ENCODE peak calls at places on chromosomes 11 and 22, in five cellular contexts. U is endodermal cell; J is GM13976; O is CD4-positive, alpha-beta T cell; I is left lung. V is an unnamed sample.

GRCh38 chr11:73268671-73269271 is 3.4 kb upstream of the P2RY6 start:
- DNase-seq in U (peak), J (no peak), O (no peak), I (no peak), V (peak)

GRCh38 chr11:45097721-45098493 is 48.5 kb upstream of the PRDM11 start:
- DNase-seq in U (peak), J (no peak), O (no peak), I (no peak), V (peak)

GRCh38 chr22:46070215-46070721 is 80.1 kb upstream of the PPARA start:
- DNase-seq in U (peak), J (no peak), O (no peak), I (peak), V (no peak)

GRCh38 chr11:95453616-95454118 is 222.7 kb upstream of the SESN3 start:
- DNase-seq in U (no peak), J (no peak), O (no peak), I (peak), V (no peak)

GRCh38 chr11:85752890-85753581 is 57.9 kb downstream of the SYTL2 start:
- DNase-seq in U (no peak), J (no peak), O (peak), I (no peak), V (no peak)

GRCh38 chr22:20554824-20555223 is 47.4 kb downstream of the MED15 start:
- DNase-seq in U (no peak), J (no peak), O (no peak), I (no peak), V (no peak)

GRCh38 chr11:61949169-61950034 is 749 bp upstream of the BEST1 start:
- DNase-seq in U (peak), J (peak), O (no peak), I (no peak), V (peak)

GRCh38 chr11:61509058-61510029 is 795 bp downstream of the LRRC10B start:
- DNase-seq in U (peak), J (peak), O (peak), I (peak), V (no peak)

GRCh38 chr11:67644042-67644441 is 4.5 kb upstream of the TBX10 start:
- DNase-seq in U (peak), J (no peak), O (no peak), I (no peak), V (no peak)

GRCh38 chr11:44589301-44589700 is 23.8 kb downstream of the CD82 start:
- DNase-seq in U (no peak), J (no peak), O (no peak), I (no peak), V (no peak)

GRCh38 chr22:20571531-20572007 is 64.2 kb downstream of the MED15 start:
- DNase-seq in U (peak), J (peak), O (peak), I (no peak), V (no peak)

GRCh38 chr22:40001800-40002577 is 7.2 kb downstream of the FAM83F start:
- DNase-seq in U (no peak), J (no peak), O (no peak), I (no peak), V (no peak)

GRCh38 chr11:117481885-117482284 is 154.2 kb downstream of the CEP164 start:
- DNase-seq in U (no peak), J (no peak), O (no peak), I (peak), V (no peak)

GRCh38 chr11:1077417-1078119 is 2.9 kb downstream of the MUC2 start:
- DNase-seq in U (no peak), J (no peak), O (no peak), I (peak), V (no peak)

GRCh38 chr11:19714387-19715363 is 2.0 kb downstream of the NAV2 start:
- DNase-seq in U (peak), J (no peak), O (no peak), I (no peak), V (no peak)

GRCh38 chr11:61071208-61071681 is 31.0 kb upstream of the CD5 start:
- DNase-seq in U (no peak), J (peak), O (peak), I (no peak), V (no peak)

GRCh38 chr11:62353841-62354240 is 16.6 kb downstream of the ASRGL1 start:
- DNase-seq in U (no peak), J (no peak), O (no peak), I (no peak), V (no peak)

GRCh38 chr11:79025622-79026021 is 415.2 kb downstream of the TENM4 start:
- DNase-seq in U (peak), J (no peak), O (no peak), I (no peak), V (no peak)

GRCh38 chr11:39174965-39175364 is 2284.5 kb downstream of the LRRC4C start:
- DNase-seq in U (no peak), J (no peak), O (no peak), I (no peak), V (no peak)

GRCh38 chr11:65225284-65226102 is 36.3 kb upstream of the POLA2 start:
- DNase-seq in U (peak), J (peak), O (peak), I (peak), V (no peak)

GRCh38 chr11:128328955-128329551 is 258.3 kb downstream of the ETS1 start:
- DNase-seq in U (no peak), J (no peak), O (peak), I (no peak), V (no peak)

GRCh38 chr11:69683764-69684333 is 8.7 kb upstream of the LTO1 start:
- DNase-seq in U (peak), J (no peak), O (no peak), I (no peak), V (no peak)

GRCh38 chr11:1106387-1106786 is 31.7 kb downstream of the MUC2 start:
- DNase-seq in U (no peak), J (no peak), O (no peak), I (no peak), V (no peak)

GRCh38 chr11:75248924-75249256 is 8.3 kb downstream of the TPBGL start:
- DNase-seq in U (no peak), J (no peak), O (no peak), I (no peak), V (no peak)
- TF ChIP-seq CTCF in U (no peak), J (no peak), O (peak), I (peak), V (peak)

GRCh38 chr11:126766425-126766824 is 234.1 kb downstream of the KIRREL3 start:
- DNase-seq in U (no peak), J (no peak), O (no peak), I (no peak), V (no peak)
- TF ChIP-seq CTCF in U (peak), J (no peak), O (no peak), I (no peak), V (no peak)

DNA sequence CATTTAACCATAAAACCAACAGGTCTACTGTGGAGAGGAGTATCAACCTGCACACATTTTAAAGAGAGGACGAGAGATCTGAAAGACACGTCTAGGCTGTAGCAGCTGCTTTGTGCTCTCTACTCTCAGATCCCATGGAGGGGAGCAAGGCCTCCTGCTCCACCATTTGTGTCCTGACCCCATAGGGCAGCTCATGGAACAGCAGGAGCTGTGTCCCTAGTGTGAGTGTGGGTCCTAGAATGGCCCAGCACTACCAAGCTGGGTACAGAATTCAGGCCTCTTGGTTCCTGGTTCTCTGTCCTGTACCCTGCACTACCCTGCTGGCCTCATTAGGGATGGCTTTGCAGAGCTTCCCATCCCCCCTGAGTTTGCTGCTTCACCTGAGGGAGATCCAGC is 76.5 kb downstream of the DHCR7 start:
- DNase-seq in U (no peak), J (no peak), O (no peak), I (no peak), V (no peak)
- TF ChIP-seq CTCF in U (peak), J (no peak), O (no peak), I (no peak), V (no peak)

DNA sequence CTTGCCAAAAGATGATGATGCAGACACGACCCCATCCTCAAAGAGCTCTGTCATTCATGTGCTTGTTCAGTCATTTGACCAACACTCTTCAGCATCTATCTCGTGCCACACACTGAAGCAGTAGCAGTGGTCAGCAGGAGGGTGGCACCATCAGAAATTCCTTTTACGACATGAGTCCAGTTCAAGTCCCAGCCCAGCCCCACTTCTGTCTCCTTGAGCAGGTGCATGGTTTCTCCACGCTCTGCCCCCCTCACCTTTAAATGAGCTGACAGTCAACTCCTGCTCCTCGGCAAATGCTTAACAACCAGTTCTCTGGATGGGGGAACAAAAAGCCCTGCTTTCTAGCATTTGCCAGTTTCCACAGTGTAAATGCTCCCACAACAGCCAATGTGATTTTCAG is 60.9 kb downstream of the SYN3 start:
- DNase-seq in U (no peak), J (no peak), O (no peak), I (no peak), V (peak)
- TF ChIP-seq CTCF in U (no peak), J (no peak), O (no peak), I (no peak), V (no peak)

V was measured in osteocyte.